ENCODE peak calls at places on chromosomes 4 and X, in nine cellular contexts. P is NCI-H1105, T is psoas muscle, Z is colonic mucosa, K is EH, G is M059J, R is heart right ventricle, H is Karpas-422, F is T follicular helper cell. U is an unnamed sample.

GRCh38 chrX:51459125-51459524 is 37.3 kb downstream of the NUDT11 start:
- DNase-seq in P (no peak), T (no peak), Z (peak), K (peak), G (peak), R (no peak), H (peak), F (no peak), U (no peak)

GRCh38 chrX:11899091-11899490 is 141.1 kb downstream of the MSL3 start:
- DNase-seq in P (no peak), T (no peak), Z (no peak), K (peak), G (peak), R (no peak), H (no peak), F (no peak), U (no peak)

GRCh38 chr4:69977582-69977981 is 12.1 kb upstream of the CSN2 start:
- DNase-seq in P (no peak), T (no peak), Z (no peak), K (no peak), G (no peak), R (no peak), H (no peak), F (no peak), U (no peak)

GRCh38 chr4:76539979-76540378 is 105.0 kb downstream of the SHROOM3 start:
- DNase-seq in P (no peak), T (no peak), Z (no peak), K (peak), G (peak), R (no peak), H (no peak), F (no peak), U (no peak)

GRCh38 chrX:11953615-11954014 is 184.7 kb upstream of the FRMPD4 start:
- DNase-seq in P (no peak), T (no peak), Z (no peak), K (peak), G (peak), R (no peak), H (no peak), F (no peak), U (no peak)

GRCh38 chr4:53601251-53601764 is 10.0 kb upstream of the LNX1 start:
- DNase-seq in P (peak), T (peak), Z (peak), K (peak), G (no peak), R (no peak), H (peak), F (no peak), U (peak)

GRCh38 chr4:187207931-187208330 is 484.3 kb upstream of the FAT1 start:
- DNase-seq in P (no peak), T (no peak), Z (no peak), K (no peak), G (no peak), R (no peak), H (no peak), F (no peak), U (no peak)

GRCh38 chr4:4990857-4991540 is 28.3 kb downstream of the CYTL1 start:
- DNase-seq in P (no peak), T (peak), Z (peak), K (peak), G (peak), R (peak), H (no peak), F (no peak), U (no peak)

GRCh38 chr4:185128272-185129119 is 14.6 kb upstream of the SLC25A4 start:
- DNase-seq in P (no peak), T (peak), Z (no peak), K (peak), G (no peak), R (peak), H (no peak), F (no peak), U (peak)

GRCh38 chr4:76947369-76947768 is 2.2 kb upstream of the SEPTIN11 start:
- DNase-seq in P (no peak), T (no peak), Z (no peak), K (peak), G (no peak), R (no peak), H (peak), F (no peak), U (no peak)

GRCh38 chrX:138928737-138929459 is 217.4 kb upstream of the FGF13 start:
- DNase-seq in P (no peak), T (no peak), Z (no peak), K (no peak), G (no peak), R (no peak), H (no peak), F (no peak), U (no peak)

GRCh38 chr4:184364100-184364921 is 110.0 kb downstream of the IRF2 start:
- DNase-seq in P (no peak), T (no peak), Z (no peak), K (no peak), G (no peak), R (no peak), H (no peak), F (no peak), U (no peak)

GRCh38 chr4:118281611-118282442 is 71.0 kb downstream of the PRSS12 start:
- DNase-seq in P (no peak), T (peak), Z (no peak), K (peak), G (peak), R (no peak), H (peak), F (no peak), U (no peak)

GRCh38 chr4:150021483-150021882 is 56.8 kb upstream of the DCLK2 start:
- DNase-seq in P (no peak), T (no peak), Z (no peak), K (no peak), G (no peak), R (no peak), H (no peak), F (no peak), U (no peak)

GRCh38 chr4:130249002-130249401 is 1153.0 kb downstream of the C4orf33 start:
- DNase-seq in P (no peak), T (no peak), Z (no peak), K (no peak), G (no peak), R (no peak), H (no peak), F (no peak), U (no peak)

GRCh38 chr4:7777871-7778523 is 161.7 kb downstream of the AFAP1 start:
- DNase-seq in P (no peak), T (no peak), Z (no peak), K (no peak), G (no peak), R (no peak), H (no peak), F (no peak), U (no peak)

GRCh38 chr4:174604198-174604597 is 81.9 kb upstream of the HPGD start:
- DNase-seq in P (no peak), T (no peak), Z (no peak), K (no peak), G (peak), R (no peak), H (no peak), F (no peak), U (no peak)

GRCh38 chr4:95049838-95050237 is 292.1 kb downstream of the BMPR1B start:
- DNase-seq in P (no peak), T (no peak), Z (no peak), K (no peak), G (no peak), R (no peak), H (no peak), F (no peak), U (no peak)

GRCh38 chr4:128835498-128836222 is 26.2 kb downstream of the JADE1 start:
- DNase-seq in P (no peak), T (peak), Z (no peak), K (no peak), G (no peak), R (peak), H (no peak), F (no peak), U (no peak)

GRCh38 chrX:28719620-28720019 is 132.4 kb downstream of the IL1RAPL1 start:
- DNase-seq in P (no peak), T (no peak), Z (no peak), K (no peak), G (no peak), R (no peak), H (no peak), F (no peak), U (no peak)